ENCODE peak calls at places on chromosomes 3 and 15, in four cellular contexts. One of them, this sample, is unnamed. For H3K9me3, the result is how much of the 10 kb centered on the place peaks cover.

GRCh38 chr3:141738636-141739363 is 702 bp downstream of the RNF7 start:
- DNase-seq in ovary: no peak
- DNase-seq in CD8-positive, alpha-beta T cell: peak
- DNase-seq in effector memory CD4-positive, alpha-beta T cell: no peak
- DNase-seq in this sample: no peak

GRCh38 chr3:13022348-13023250 is 50.6 kb downstream of the IQSEC1 start:
- DNase-seq in ovary: peak
- DNase-seq in CD8-positive, alpha-beta T cell: no peak
- DNase-seq in effector memory CD4-positive, alpha-beta T cell: no peak
- DNase-seq in this sample: no peak

GRCh38 chr3:62718515-62719320 is 156.5 kb downstream of the CADPS start:
- DNase-seq in effector memory CD4-positive, alpha-beta T cell: no peak
- DNase-seq in ovary: no peak
- DNase-seq in CD8-positive, alpha-beta T cell: no peak
- DNase-seq in this sample: no peak

GRCh38 chr3:13461169-13462124 is 18.7 kb upstream of the HDAC11 start:
- DNase-seq in ovary: peak
- DNase-seq in CD8-positive, alpha-beta T cell: peak
- DNase-seq in effector memory CD4-positive, alpha-beta T cell: peak
- DNase-seq in this sample: peak

GRCh38 chr3:27658741-27659140 is 63.4 kb downstream of the EOMES start:
- DNase-seq in effector memory CD4-positive, alpha-beta T cell: no peak
- DNase-seq in CD8-positive, alpha-beta T cell: no peak
- DNase-seq in ovary: no peak
- DNase-seq in this sample: no peak

GRCh38 chr15:33968224-33968623 is at the start of gene CHRM5:
- DNase-seq in ovary: no peak
- DNase-seq in CD8-positive, alpha-beta T cell: no peak
- DNase-seq in effector memory CD4-positive, alpha-beta T cell: no peak
- DNase-seq in this sample: no peak

GRCh38 chr3:123719785-123720531 is 135.1 kb upstream of the HACD2 start:
- DNase-seq in effector memory CD4-positive, alpha-beta T cell: no peak
- DNase-seq in CD8-positive, alpha-beta T cell: no peak
- DNase-seq in ovary: peak
- DNase-seq in this sample: no peak

GRCh38 chr15:88769161-88769971 is 33.9 kb upstream of the ACAN start:
- DNase-seq in ovary: no peak
- DNase-seq in CD8-positive, alpha-beta T cell: no peak
- DNase-seq in effector memory CD4-positive, alpha-beta T cell: no peak
- DNase-seq in this sample: no peak

DNA sequence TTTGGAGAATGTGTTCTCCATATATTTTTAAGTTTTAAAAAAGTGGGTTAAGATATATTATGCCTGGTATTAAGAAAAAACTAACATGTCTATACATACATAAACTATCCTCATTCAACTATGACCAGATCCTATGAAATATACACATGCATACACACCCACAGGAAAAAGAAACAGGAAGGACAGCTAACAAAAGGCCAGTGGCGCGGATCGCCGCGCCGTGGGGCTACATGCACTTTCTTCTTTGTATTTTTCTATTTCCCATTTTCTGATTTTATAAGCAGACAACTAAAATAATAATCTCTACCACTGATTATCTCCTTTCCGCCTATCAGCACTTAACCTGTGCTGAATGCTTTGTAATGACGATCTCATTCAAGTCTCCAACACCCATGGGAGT is 160.1 kb downstream of the OR4M2 start:
- DNase-seq in ovary: no peak
- DNase-seq in CD8-positive, alpha-beta T cell: no peak
- DNase-seq in effector memory CD4-positive, alpha-beta T cell: no peak
- DNase-seq in this sample: no peak
- H3K9me3 ChIP-seq in ovary: under half
- H3K9me3 ChIP-seq in CD8-positive, alpha-beta T cell: under half
- H3K9me3 ChIP-seq in effector memory CD4-positive, alpha-beta T cell: under half
- H3K9me3 ChIP-seq in this sample: under half

DNA sequence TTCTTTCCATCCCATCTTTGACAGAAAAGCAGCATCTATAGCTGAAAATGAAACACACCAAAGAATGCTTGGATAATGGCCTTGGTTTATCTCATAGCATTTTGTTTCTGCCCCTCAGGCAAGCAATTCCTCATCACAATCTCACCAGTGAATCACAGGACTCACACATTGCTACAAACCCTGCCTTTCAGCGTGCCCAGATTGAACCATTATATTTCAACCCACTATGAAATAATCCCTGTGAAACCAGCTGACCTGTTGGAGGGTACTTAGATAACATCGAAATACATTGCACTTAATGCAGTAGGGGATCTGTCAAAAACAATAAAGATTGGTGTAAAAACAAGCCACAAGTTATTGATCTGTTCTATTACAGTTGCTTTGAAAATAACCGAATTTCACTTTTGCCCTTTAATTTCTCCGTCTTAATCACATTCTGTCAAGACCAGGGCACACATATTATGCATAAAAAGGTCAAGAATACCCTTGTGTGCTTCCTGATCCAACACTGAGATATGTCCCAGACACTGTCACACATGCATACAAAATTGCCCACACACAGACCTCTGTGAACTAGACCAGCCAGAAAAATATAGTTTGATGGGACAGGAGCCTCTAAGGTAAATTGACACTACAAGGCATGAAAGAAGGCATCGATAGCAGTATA is 839.8 kb downstream of the NTRK3 start:
- DNase-seq in ovary: no peak
- DNase-seq in CD8-positive, alpha-beta T cell: no peak
- DNase-seq in effector memory CD4-positive, alpha-beta T cell: no peak
- DNase-seq in this sample: no peak
- H3K9me3 ChIP-seq in ovary: under half
- H3K9me3 ChIP-seq in CD8-positive, alpha-beta T cell: under half
- H3K9me3 ChIP-seq in effector memory CD4-positive, alpha-beta T cell: under half
- H3K9me3 ChIP-seq in this sample: under half

GRCh38 chr15:29134641-29135071 is 135.0 kb downstream of the NSMCE3 start:
- DNase-seq in ovary: no peak
- DNase-seq in effector memory CD4-positive, alpha-beta T cell: no peak
- DNase-seq in CD8-positive, alpha-beta T cell: no peak
- DNase-seq in this sample: no peak

GRCh38 chr15:29135702-29136426 is 133.8 kb downstream of the NSMCE3 start:
- DNase-seq in effector memory CD4-positive, alpha-beta T cell: no peak
- DNase-seq in ovary: peak
- DNase-seq in CD8-positive, alpha-beta T cell: no peak
- DNase-seq in this sample: no peak

GRCh38 chr15:29134239-29134638 is 135.4 kb downstream of the NSMCE3 start:
- DNase-seq in CD8-positive, alpha-beta T cell: no peak
- DNase-seq in ovary: peak
- DNase-seq in effector memory CD4-positive, alpha-beta T cell: no peak
- DNase-seq in this sample: no peak

GRCh38 chr15:29133791-29134190 is 135.8 kb downstream of the NSMCE3 start:
- DNase-seq in effector memory CD4-positive, alpha-beta T cell: no peak
- DNase-seq in CD8-positive, alpha-beta T cell: no peak
- DNase-seq in ovary: no peak
- DNase-seq in this sample: no peak

GRCh38 chr15:29135266-29135665 is 134.4 kb downstream of the NSMCE3 start:
- DNase-seq in CD8-positive, alpha-beta T cell: no peak
- DNase-seq in effector memory CD4-positive, alpha-beta T cell: no peak
- DNase-seq in ovary: no peak
- DNase-seq in this sample: no peak
- H3K9me3 ChIP-seq in CD8-positive, alpha-beta T cell: under half
- H3K9me3 ChIP-seq in effector memory CD4-positive, alpha-beta T cell: under half
- H3K9me3 ChIP-seq in ovary: under half
- H3K9me3 ChIP-seq in this sample: under half

GRCh38 chr15:27170866-27171265 is 199.9 kb downstream of the GABRG3 start:
- DNase-seq in ovary: no peak
- DNase-seq in effector memory CD4-positive, alpha-beta T cell: no peak
- DNase-seq in CD8-positive, alpha-beta T cell: no peak
- DNase-seq in this sample: no peak

GRCh38 chr15:27167738-27168137 is 196.8 kb downstream of the GABRG3 start:
- DNase-seq in ovary: no peak
- DNase-seq in CD8-positive, alpha-beta T cell: no peak
- DNase-seq in effector memory CD4-positive, alpha-beta T cell: no peak
- DNase-seq in this sample: no peak

GRCh38 chr15:27165590-27165989 is 194.6 kb downstream of the GABRG3 start:
- DNase-seq in CD8-positive, alpha-beta T cell: no peak
- DNase-seq in ovary: no peak
- DNase-seq in effector memory CD4-positive, alpha-beta T cell: no peak
- DNase-seq in this sample: no peak
- H3K9me3 ChIP-seq in CD8-positive, alpha-beta T cell: under half
- H3K9me3 ChIP-seq in ovary: under half
- H3K9me3 ChIP-seq in effector memory CD4-positive, alpha-beta T cell: under half
- H3K9me3 ChIP-seq in this sample: under half

GRCh38 chr15:69412701-69413100 is 1.4 kb upstream of the KIF23 start:
- DNase-seq in effector memory CD4-positive, alpha-beta T cell: no peak
- DNase-seq in ovary: no peak
- DNase-seq in CD8-positive, alpha-beta T cell: no peak
- DNase-seq in this sample: no peak
- H3K9me3 ChIP-seq in effector memory CD4-positive, alpha-beta T cell: under half
- H3K9me3 ChIP-seq in ovary: under half
- H3K9me3 ChIP-seq in CD8-positive, alpha-beta T cell: under half
- H3K9me3 ChIP-seq in this sample: under half

DNA sequence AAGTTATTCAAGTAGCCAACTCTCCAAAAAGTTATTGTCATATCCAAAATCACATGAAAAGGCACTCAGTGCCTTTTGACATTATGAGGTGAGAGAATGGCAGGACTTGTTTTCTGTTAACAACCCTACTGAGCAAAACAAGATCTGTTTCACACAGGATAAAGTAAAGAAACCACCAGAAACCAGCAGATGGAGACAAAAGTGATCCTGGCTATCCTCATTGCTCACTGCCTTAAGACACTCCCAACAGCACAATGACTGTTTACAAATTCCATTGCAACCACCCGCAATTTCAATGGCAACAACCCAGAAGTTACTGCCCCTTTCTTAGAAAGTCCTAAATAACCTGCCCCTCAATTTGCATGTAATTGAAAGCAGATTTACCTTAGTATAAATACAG is 352.6 kb upstream of the NDN start:
- DNase-seq in ovary: no peak
- DNase-seq in CD8-positive, alpha-beta T cell: no peak
- DNase-seq in effector memory CD4-positive, alpha-beta T cell: no peak
- DNase-seq in this sample: no peak
- H3K9me3 ChIP-seq in ovary: under half
- H3K9me3 ChIP-seq in CD8-positive, alpha-beta T cell: under half
- H3K9me3 ChIP-seq in effector memory CD4-positive, alpha-beta T cell: under half
- H3K9me3 ChIP-seq in this sample: under half

GRCh38 chr15:85754993-85755392 is 39.7 kb downstream of the KLHL25 start:
- DNase-seq in ovary: peak
- DNase-seq in effector memory CD4-positive, alpha-beta T cell: no peak
- DNase-seq in CD8-positive, alpha-beta T cell: no peak
- DNase-seq in this sample: no peak

GRCh38 chr15:85751731-85752421 is 42.8 kb downstream of the KLHL25 start:
- DNase-seq in CD8-positive, alpha-beta T cell: no peak
- DNase-seq in ovary: peak
- DNase-seq in effector memory CD4-positive, alpha-beta T cell: no peak
- DNase-seq in this sample: no peak

GRCh38 chr15:85752591-85752990 is 42.1 kb downstream of the KLHL25 start:
- DNase-seq in effector memory CD4-positive, alpha-beta T cell: no peak
- DNase-seq in ovary: peak
- DNase-seq in CD8-positive, alpha-beta T cell: no peak
- DNase-seq in this sample: no peak

GRCh38 chr15:85753791-85754452 is 40.8 kb downstream of the KLHL25 start:
- DNase-seq in ovary: peak
- DNase-seq in CD8-positive, alpha-beta T cell: no peak
- DNase-seq in effector memory CD4-positive, alpha-beta T cell: no peak
- DNase-seq in this sample: no peak

DNA sequence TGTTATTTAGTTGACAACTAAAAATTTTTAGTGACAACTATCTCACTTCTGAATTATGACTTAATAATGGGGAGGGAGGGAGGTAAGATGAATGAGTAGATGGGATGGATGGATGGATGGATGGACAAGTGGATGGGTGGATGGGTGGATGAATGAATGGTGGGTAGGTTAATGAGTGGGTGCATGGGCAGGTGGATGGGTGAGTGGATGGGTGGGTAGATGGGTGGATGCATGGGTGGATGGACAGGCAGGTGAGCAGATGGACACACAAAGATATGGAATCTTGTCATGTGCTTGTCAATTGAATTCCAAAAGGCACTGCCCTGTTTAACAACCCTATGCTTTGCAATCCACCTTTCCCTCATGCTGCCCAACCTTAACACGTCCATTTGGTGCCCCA is 41.5 kb downstream of the KLHL25 start:
- DNase-seq in CD8-positive, alpha-beta T cell: no peak
- DNase-seq in ovary: peak
- DNase-seq in effector memory CD4-positive, alpha-beta T cell: no peak
- DNase-seq in this sample: no peak
- H3K9me3 ChIP-seq in CD8-positive, alpha-beta T cell: under half
- H3K9me3 ChIP-seq in ovary: under half
- H3K9me3 ChIP-seq in effector memory CD4-positive, alpha-beta T cell: under half
- H3K9me3 ChIP-seq in this sample: under half

GRCh38 chr3:156738251-156738650 is 63.9 kb downstream of the TIPARP start:
- DNase-seq in CD8-positive, alpha-beta T cell: no peak
- DNase-seq in effector memory CD4-positive, alpha-beta T cell: no peak
- DNase-seq in ovary: no peak
- DNase-seq in this sample: no peak
- H3K9me3 ChIP-seq in CD8-positive, alpha-beta T cell: under half
- H3K9me3 ChIP-seq in effector memory CD4-positive, alpha-beta T cell: under half
- H3K9me3 ChIP-seq in ovary: under half
- H3K9me3 ChIP-seq in this sample: under half

DNA sequence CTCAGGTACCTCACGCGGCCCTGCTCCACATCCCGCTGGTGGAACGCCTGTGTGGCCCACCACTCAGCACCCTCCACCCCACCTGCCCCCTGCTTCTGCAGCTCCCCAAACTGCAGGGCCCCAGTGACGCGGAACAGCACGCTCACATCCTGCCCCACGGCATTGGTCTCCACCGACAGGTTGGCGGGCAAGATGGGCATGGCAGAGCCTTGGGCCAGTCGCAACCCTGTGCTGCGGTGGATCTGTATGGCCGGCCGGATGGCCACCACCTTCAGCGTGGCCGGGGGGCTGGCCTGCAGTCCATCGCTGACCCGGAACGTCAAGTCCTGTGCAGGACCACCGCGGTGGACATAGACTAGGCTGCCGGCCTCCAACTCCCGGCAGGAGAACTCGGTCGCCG is 23.8 kb downstream of the CSPG4 start:
- DNase-seq in CD8-positive, alpha-beta T cell: no peak
- DNase-seq in effector memory CD4-positive, alpha-beta T cell: no peak
- DNase-seq in ovary: no peak
- DNase-seq in this sample: no peak
- H3K9me3 ChIP-seq in CD8-positive, alpha-beta T cell: under half
- H3K9me3 ChIP-seq in effector memory CD4-positive, alpha-beta T cell: under half
- H3K9me3 ChIP-seq in ovary: under half
- H3K9me3 ChIP-seq in this sample: under half

GRCh38 chr15:95600884-95601283 is 729.6 kb upstream of the NR2F2 start:
- DNase-seq in CD8-positive, alpha-beta T cell: no peak
- DNase-seq in ovary: no peak
- DNase-seq in effector memory CD4-positive, alpha-beta T cell: no peak
- DNase-seq in this sample: no peak
- H3K9me3 ChIP-seq in CD8-positive, alpha-beta T cell: under half
- H3K9me3 ChIP-seq in ovary: under half
- H3K9me3 ChIP-seq in effector memory CD4-positive, alpha-beta T cell: under half
- H3K9me3 ChIP-seq in this sample: under half

This sample was measured in T-helper 17 cell.